ENCODE peak calls at places on chromosomes 12 and 14, in eight cellular contexts. Z, V, A, M, I, C, P and N are unnamed samples.

GRCh38 chr12:3004655-3005565 is 45.7 kb downstream of the TEAD4 start:
- DNase-seq in Z (no peak), V (no peak), A (peak), M (peak), I (no peak), C (no peak), P (peak), N (no peak)

GRCh38 chr12:124863409-124864325 is at the start of gene SCARB1:
- DNase-seq in Z (peak), V (peak), A (peak), M (peak), I (no peak), C (peak), P (peak), N (peak)

GRCh38 chr14:22155582-22155981 is 433.4 kb downstream of the DAD1 start:
- DNase-seq in Z (no peak), V (no peak), A (no peak), M (no peak), I (no peak), C (no peak), P (no peak), N (no peak)

GRCh38 chr12:645563-646071 is 17.6 kb downstream of the NINJ2 start:
- DNase-seq in Z (no peak), V (peak), A (no peak), M (peak), I (no peak), C (peak), P (no peak), N (no peak)

GRCh38 chr14:22646570-22647254 is 2.6 kb upstream of the OR6J1 start:
- DNase-seq in Z (no peak), V (no peak), A (no peak), M (no peak), I (no peak), C (no peak), P (no peak), N (no peak)

GRCh38 chr12:108804361-108804949 is 52.9 kb downstream of the SSH1 start:
- DNase-seq in Z (peak), V (peak), A (no peak), M (peak), I (no peak), C (peak), P (no peak), N (no peak)

GRCh38 chr12:109309441-109310246 is 560 bp upstream of the FOXN4 start:
- DNase-seq in Z (no peak), V (no peak), A (no peak), M (no peak), I (no peak), C (no peak), P (peak), N (peak)

GRCh38 chr12:89874146-89874545 is 165.5 kb upstream of the ATP2B1 start:
- DNase-seq in Z (no peak), V (no peak), A (no peak), M (no peak), I (no peak), C (no peak), P (no peak), N (no peak)

GRCh38 chr12:132818562-132818961 is 10.1 kb downstream of the GOLGA3 start:
- DNase-seq in Z (no peak), V (no peak), A (no peak), M (no peak), I (no peak), C (no peak), P (no peak), N (no peak)

GRCh38 chr12:115840159-115840558 is 437.3 kb downstream of the MED13L start:
- DNase-seq in Z (no peak), V (no peak), A (no peak), M (peak), I (peak), C (no peak), P (no peak), N (no peak)

GRCh38 chr12:108307006-108307405 is 32.1 kb downstream of the CMKLR1 start:
- DNase-seq in Z (no peak), V (peak), A (no peak), M (no peak), I (no peak), C (no peak), P (no peak), N (no peak)

GRCh38 chr12:109797905-109798669 is 35.1 kb downstream of the TRPV4 start:
- DNase-seq in Z (no peak), V (no peak), A (no peak), M (peak), I (no peak), C (no peak), P (no peak), N (no peak)

GRCh38 chr12:57726151-57726883 is 12.2 kb downstream of the AGAP2 start:
- DNase-seq in Z (peak), V (peak), A (peak), M (peak), I (no peak), C (peak), P (peak), N (peak)

GRCh38 chr12:101839324-101840283 is 8.8 kb upstream of the GNPTAB start:
- DNase-seq in Z (no peak), V (peak), A (peak), M (peak), I (peak), C (peak), P (peak), N (peak)

GRCh38 chr14:20680843-20681347 is 3.5 kb upstream of the RNASE4 start:
- DNase-seq in Z (no peak), V (no peak), A (peak), M (no peak), I (no peak), C (no peak), P (peak), N (peak)

GRCh38 chr12:49347307-49348237 is 884 bp downstream of the DNAJC22 start:
- DNase-seq in Z (peak), V (peak), A (peak), M (peak), I (no peak), C (peak), P (peak), N (peak)

GRCh38 chr12:88501976-88502938 is 78.0 kb downstream of the KITLG start:
- DNase-seq in Z (no peak), V (no peak), A (no peak), M (no peak), I (no peak), C (no peak), P (no peak), N (no peak)

GRCh38 chr12:124823272-124823970 is 40.2 kb downstream of the SCARB1 start:
- DNase-seq in Z (no peak), V (no peak), A (no peak), M (peak), I (no peak), C (no peak), P (no peak), N (no peak)

GRCh38 chr12:13011098-13011497 is 11.0 kb upstream of the HEBP1 start:
- DNase-seq in Z (no peak), V (no peak), A (no peak), M (no peak), I (no peak), C (no peak), P (no peak), N (no peak)

GRCh38 chr12:101343893-101344292 is 63.7 kb downstream of the ARL1 start:
- DNase-seq in Z (no peak), V (no peak), A (no peak), M (no peak), I (no peak), C (no peak), P (no peak), N (no peak)

GRCh38 chr12:1213205-1213604 is 222.2 kb downstream of the ERC1 start:
- DNase-seq in Z (no peak), V (no peak), A (no peak), M (no peak), I (no peak), C (no peak), P (no peak), N (no peak)

GRCh38 chr12:129145381-129145780 is 292.1 kb downstream of the GLT1D1 start:
- DNase-seq in Z (no peak), V (no peak), A (no peak), M (no peak), I (no peak), C (no peak), P (no peak), N (no peak)

GRCh38 chr12:33763331-33763730 is 259.0 kb upstream of the ALG10 start:
- DNase-seq in Z (no peak), V (no peak), A (no peak), M (no peak), I (no peak), C (no peak), P (no peak), N (no peak)

GRCh38 chr14:61003571-61003970 is 22.5 kb downstream of the SLC38A6 start:
- DNase-seq in Z (no peak), V (no peak), A (no peak), M (no peak), I (no peak), C (no peak), P (no peak), N (no peak)

GRCh38 chr14:44316647-44317432 is 190.2 kb downstream of the FSCB start:
- DNase-seq in Z (no peak), V (peak), A (peak), M (no peak), I (peak), C (no peak), P (peak), N (no peak)

GRCh38 chr12:56040151-56040550 is 1.6 kb upstream of the RPS26 start:
- DNase-seq in Z (peak), V (no peak), A (no peak), M (no peak), I (no peak), C (no peak), P (no peak), N (no peak)

GRCh38 chr14:67232066-67232465 is 9.2 kb upstream of the PALS1 start:
- DNase-seq in Z (no peak), V (no peak), A (no peak), M (no peak), I (no peak), C (no peak), P (no peak), N (no peak)

GRCh38 chr12:44716681-44717080 is 159.4 kb downstream of the NELL2 start:
- DNase-seq in Z (no peak), V (no peak), A (no peak), M (no peak), I (no peak), C (no peak), P (no peak), N (no peak)

GRCh38 chr12:132445884-132446471 is 44.0 kb upstream of the FBRSL1 start:
- DNase-seq in Z (peak), V (peak), A (peak), M (peak), I (peak), C (peak), P (no peak), N (peak)

GRCh38 chr12:122961551-122962329 is 4.5 kb downstream of the ABCB9 start:
- DNase-seq in Z (no peak), V (no peak), A (peak), M (no peak), I (no peak), C (no peak), P (no peak), N (no peak)

GRCh38 chr12:114018669-114019068 is 52.5 kb upstream of the RBM19 start:
- DNase-seq in Z (no peak), V (no peak), A (no peak), M (no peak), I (no peak), C (no peak), P (no peak), N (no peak)

GRCh38 chr14:24982472-24983155 is 67.3 kb downstream of the STXBP6 start:
- DNase-seq in Z (no peak), V (peak), A (no peak), M (no peak), I (no peak), C (no peak), P (no peak), N (no peak)

GRCh38 chr12:32877670-32878459 is 18.7 kb downstream of the PKP2 start:
- DNase-seq in Z (no peak), V (no peak), A (peak), M (peak), I (no peak), C (peak), P (no peak), N (no peak)

GRCh38 chr12:40730281-40730680 is 38.0 kb downstream of the CNTN1 start:
- DNase-seq in Z (no peak), V (no peak), A (no peak), M (no peak), I (no peak), C (no peak), P (no peak), N (no peak)

GRCh38 chr12:111074559-111074958 is 154.2 kb upstream of the MYL2 start:
- DNase-seq in Z (peak), V (no peak), A (peak), M (no peak), I (no peak), C (no peak), P (no peak), N (no peak)

GRCh38 chr12:88544991-88545684 is 35.1 kb downstream of the KITLG start:
- DNase-seq in Z (no peak), V (no peak), A (no peak), M (no peak), I (no peak), C (no peak), P (no peak), N (no peak)

GRCh38 chr14:90599748-90600507 is 203.1 kb downstream of the CALM1 start:
- DNase-seq in Z (no peak), V (no peak), A (peak), M (no peak), I (no peak), C (no peak), P (no peak), N (no peak)

DNA sequence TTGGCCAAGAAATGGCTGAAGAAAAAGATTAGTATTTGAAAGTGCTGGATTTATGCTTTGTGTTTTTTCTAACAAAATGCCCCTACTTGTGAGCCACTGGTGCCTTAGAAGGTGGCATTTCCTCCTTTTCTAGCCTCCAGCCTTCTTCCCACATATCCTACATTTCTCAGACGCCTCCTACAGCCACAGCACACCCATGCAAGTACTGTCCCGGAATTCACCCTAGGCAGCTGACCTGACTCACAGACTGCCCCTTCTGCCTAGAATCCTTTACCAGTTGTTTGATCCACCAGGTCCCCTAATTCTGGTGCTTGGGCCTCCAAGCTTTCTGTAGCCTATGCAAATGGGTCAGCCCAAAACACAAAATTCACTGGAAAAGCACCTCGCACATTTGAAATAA is 166.0 kb downstream of the FOXN3 start:
- DNase-seq in Z (no peak), V (peak), A (no peak), M (no peak), I (no peak), C (no peak), P (no peak), N (no peak)
- TF ChIP-seq CTCF in Z (no peak), V (peak), A (no peak), M (no peak), I (no peak), C (no peak), P (no peak), N (no peak)

GRCh38 chr14:51094901-51095853 is at the start of gene TRIM9:
- DNase-seq in Z (peak), V (peak), A (peak), M (peak), I (peak), C (peak), P (peak), N (peak)

GRCh38 chr14:51095854-51096823 is 1.2 kb upstream of the TRIM9 start:
- DNase-seq in Z (no peak), V (peak), A (peak), M (no peak), I (no peak), C (no peak), P (no peak), N (no peak)

GRCh38 chr14:51092965-51093364 is 1.9 kb downstream of the TRIM9 start:
- DNase-seq in Z (no peak), V (no peak), A (no peak), M (no peak), I (no peak), C (no peak), P (no peak), N (no peak)

GRCh38 chr14:51094282-51094821 is 553 bp downstream of the TRIM9 start:
- DNase-seq in Z (peak), V (no peak), A (peak), M (peak), I (no peak), C (no peak), P (no peak), N (no peak)

DNA sequence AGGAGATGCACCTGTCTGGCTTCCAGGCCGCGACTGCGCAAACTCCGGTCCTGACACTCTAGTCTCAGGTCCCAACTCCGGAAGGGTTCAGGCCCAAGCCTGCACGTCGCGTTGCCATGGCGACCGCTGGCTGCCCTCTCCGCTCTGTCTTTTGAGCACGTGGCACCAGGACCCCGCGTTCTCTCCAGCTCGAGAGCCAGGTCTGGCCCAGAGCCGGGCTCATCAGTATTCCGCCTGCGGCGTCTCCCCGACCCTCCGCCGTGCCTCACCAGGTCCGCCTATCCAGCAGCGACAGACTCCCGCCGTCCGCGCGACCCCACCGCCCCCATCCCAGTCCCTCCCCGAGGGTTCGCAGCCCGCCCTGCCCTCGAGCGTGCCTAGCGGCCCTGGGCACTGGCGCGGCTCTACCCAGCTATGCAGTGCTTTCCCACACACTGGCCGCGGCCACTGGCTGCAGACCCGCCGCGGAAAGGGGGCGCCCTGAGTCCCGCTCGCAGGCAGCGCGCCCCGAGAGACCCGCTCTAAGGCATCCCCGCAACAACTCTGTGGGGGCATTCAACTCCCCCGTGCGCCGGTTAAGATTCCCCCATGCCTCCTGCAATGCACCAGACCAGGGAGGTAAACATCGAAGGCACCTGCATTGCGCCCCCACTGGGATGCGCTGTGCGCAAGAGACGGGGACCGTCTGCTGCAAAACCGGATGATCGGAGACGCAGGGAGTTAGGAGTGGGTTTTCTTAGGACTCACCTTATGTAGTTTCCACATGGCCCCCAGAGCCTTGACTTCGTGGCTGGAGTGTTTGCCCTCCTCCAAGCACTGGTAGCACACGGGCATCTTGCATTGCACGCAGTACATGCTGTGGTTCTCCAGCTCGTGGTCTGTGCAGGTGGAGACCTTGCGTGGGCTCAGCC is 1.3 kb downstream of the TRIM9 start:
- DNase-seq in Z (peak), V (no peak), A (peak), M (peak), I (no peak), C (no peak), P (no peak), N (peak)
- TF ChIP-seq CTCF in Z (peak), V (peak), A (no peak), M (peak), I (peak), C (no peak), P (no peak), N (peak)

DNA sequence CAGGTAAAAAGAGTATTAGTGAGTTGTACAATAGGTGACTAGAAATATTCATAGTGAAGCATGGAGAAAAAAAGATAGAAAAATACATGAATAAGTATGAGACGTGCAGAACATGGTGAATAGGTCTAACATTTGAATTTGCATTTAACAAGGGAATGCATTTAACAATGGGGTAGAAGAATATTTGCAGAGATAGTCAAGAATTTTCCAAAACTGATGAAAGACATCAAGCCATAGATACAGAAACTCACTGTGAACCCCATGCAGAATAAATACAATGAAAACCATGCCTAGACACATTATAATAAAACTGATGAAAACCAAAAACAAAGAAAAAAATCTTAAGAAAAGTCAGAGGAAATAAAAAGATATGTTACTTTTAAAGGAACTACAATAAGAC is 184.8 kb downstream of the KTN1 start:
- DNase-seq in Z (no peak), V (no peak), A (no peak), M (no peak), I (no peak), C (no peak), P (no peak), N (no peak)
- TF ChIP-seq CTCF in Z (no peak), V (no peak), A (no peak), M (no peak), I (no peak), C (no peak), P (no peak), N (no peak)

GRCh38 chr14:100333867-100334266 is 10.7 kb downstream of the SLC25A47 start:
- DNase-seq in Z (peak), V (no peak), A (no peak), M (no peak), I (no peak), C (no peak), P (no peak), N (no peak)

GRCh38 chr14:100333311-100333710 is 10.2 kb downstream of the SLC25A47 start:
- DNase-seq in Z (peak), V (no peak), A (no peak), M (no peak), I (no peak), C (no peak), P (no peak), N (no peak)

GRCh38 chr14:100336618-100337530 is 13.7 kb downstream of the SLC25A47 start:
- DNase-seq in Z (peak), V (no peak), A (no peak), M (no peak), I (no peak), C (no peak), P (no peak), N (peak)

GRCh38 chr14:100332797-100333196 is 9.7 kb downstream of the SLC25A47 start:
- DNase-seq in Z (no peak), V (no peak), A (peak), M (no peak), I (no peak), C (no peak), P (no peak), N (no peak)

DNA sequence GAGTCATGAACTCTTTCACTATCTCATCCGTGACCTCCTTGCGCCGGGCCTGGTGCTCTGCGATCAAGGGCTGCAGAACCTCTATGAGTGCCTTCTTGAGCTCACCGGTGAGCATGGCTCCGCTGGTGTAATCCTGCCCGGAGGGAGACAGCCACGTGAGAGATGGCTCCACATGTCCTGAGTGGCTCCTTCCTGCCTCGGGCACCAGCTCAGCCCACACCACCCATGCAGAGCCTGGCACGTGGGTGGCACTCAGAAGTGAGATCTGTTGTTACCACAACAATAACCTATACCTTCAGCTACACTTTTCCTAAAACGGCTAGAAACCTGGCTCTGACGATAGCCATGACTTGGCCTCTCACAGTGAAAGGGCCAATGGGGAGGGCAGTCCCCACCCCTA is 11.8 kb downstream of the SLC25A47 start:
- DNase-seq in Z (peak), V (no peak), A (no peak), M (no peak), I (no peak), C (no peak), P (no peak), N (no peak)
- TF ChIP-seq CTCF in Z (no peak), V (no peak), A (no peak), M (no peak), I (no peak), C (no peak), P (no peak), N (no peak)